ENCODE peak calls at places on chromosomes 7 and 10, in nine cellular contexts. X is NCI-H69, K is brain pericyte, M is endodermal cell, T is posterior vena cava, W is NCI-H1048, D is skeletal muscle cell, R is GM13977, V is ureter. U is an unnamed sample.
A peak's percentile ranks its signal among the peaks of the same experiment; 100 is the strongest.

GRCh38 chr10:61760943-61761824 is 98.5 kb downstream of the CABCOCO1 start:
- DNase-seq in X (peak; percentile 77), K (no peak), M (no peak), T (no peak), W (no peak), D (peak; percentile 31), R (no peak), V (no peak), U (no peak)

GRCh38 chr10:45000764-45001381 is at the start of gene ZNF22:
- DNase-seq in X (peak; percentile 78), K (no peak), M (peak; percentile 86), T (peak; percentile 91), W (peak; percentile 21), D (no peak), R (peak; percentile 86), V (peak; percentile 67), U (peak; percentile 85)

GRCh38 chr7:40815512-40815911 is 680.7 kb downstream of the SUGCT start:
- DNase-seq in X (no peak), K (no peak), M (no peak), T (no peak), W (no peak), D (peak; percentile 70), R (no peak), V (no peak), U (no peak)

GRCh38 chr7:18165176-18165575 is 137.5 kb upstream of the PRPS1L1 start:
- DNase-seq in X (no peak), K (no peak), M (no peak), T (no peak), W (no peak), D (no peak), R (no peak), V (no peak), U (no peak)

GRCh38 chr10:108782411-108782810 is 1140.9 kb downstream of the XPNPEP1 start:
- DNase-seq in X (no peak), K (no peak), M (no peak), T (no peak), W (no peak), D (no peak), R (no peak), V (no peak), U (no peak)

GRCh38 chr10:132848306-132848705 is 62.4 kb upstream of the NKX6-2 start:
- DNase-seq in X (no peak), K (no peak), M (peak; percentile 56), T (no peak), W (no peak), D (no peak), R (no peak), V (peak; percentile 41), U (no peak)

GRCh38 chr10:9228770-9229169 is 1174.3 kb downstream of the GATA3 start:
- DNase-seq in X (no peak), K (no peak), M (no peak), T (no peak), W (no peak), D (no peak), R (no peak), V (no peak), U (no peak)

GRCh38 chr10:124221356-124222297 is 128.2 kb upstream of the CHST15 start:
- DNase-seq in X (no peak), K (peak; percentile 64), M (peak; percentile 32), T (no peak), W (no peak), D (peak; percentile 3), R (peak; percentile 74), V (no peak), U (peak; percentile 74)

GRCh38 chr10:91511549-91512330 is 101.6 kb downstream of the HECTD2 start:
- DNase-seq in X (no peak), K (no peak), M (no peak), T (no peak), W (no peak), D (peak; percentile 58), R (peak; percentile 19), V (no peak), U (no peak)

GRCh38 chr7:20407585-20408466 is 77.1 kb downstream of the ITGB8 start:
- DNase-seq in X (peak; percentile 83), K (no peak), M (peak; percentile 50), T (no peak), W (no peak), D (no peak), R (no peak), V (peak; percentile 48), U (no peak)

U was measured in OCI-LY7.